ENCODE peak calls at places on chromosomes 5 and 9, in ten cellular contexts. P is stimulated activated naive B cell treated with anti-CD40 and anti-IgM and Interleukin-4, amounts not matched to agents 10 μg/mL and 1 μg/mL and 100 μg/mL, for 72 hours; N is amniotic stem cell; F is ecto neural progenitor cell; X is activated naive CD4-positive, alpha-beta T cell treated with anti-CD3 and anti-CD28 coated beads for 36 hours; Q is NCI-H187 treated with DMSO at 0.1 percent for 48 hours; U is testis; W is AG08395; C is DMS153; G is cerebellum. J is an unnamed sample.

GRCh38 chr9:14188011-14188410 is 125.9 kb downstream of the NFIB start:
- DNase-seq in P (no peak), N (no peak), F (no peak), X (no peak), Q (no peak), U (no peak), W (no peak), C (no peak), G (no peak), J (no peak)

GRCh38 chr5:73799401-73799972 is 173.5 kb downstream of the ARHGEF28 start:
- DNase-seq in P (no peak), N (no peak), F (no peak), X (no peak), Q (no peak), U (no peak), W (no peak), C (no peak), G (no peak), J (no peak)

GRCh38 chr5:79229357-79230174 is 6.4 kb upstream of the JMY start:
- DNase-seq in P (no peak), N (peak; percentile 51), F (no peak), X (peak; percentile 58), Q (no peak), U (no peak), W (peak; percentile 61), C (no peak), G (no peak), J (no peak)

GRCh38 chr9:117278656-117279055 is 136.2 kb downstream of the ASTN2 start:
- DNase-seq in P (no peak), N (no peak), F (no peak), X (no peak), Q (no peak), U (no peak), W (no peak), C (peak; percentile 33), G (peak; percentile 59), J (no peak)

GRCh38 chr9:126436545-126437269 is 110.1 kb downstream of the MVB12B start:
- DNase-seq in P (no peak), N (no peak), F (peak; percentile 37), X (no peak), Q (no peak), U (no peak), W (peak; percentile 41), C (no peak), G (no peak), J (no peak)

GRCh38 chr5:14105717-14106435 is 37.3 kb upstream of the TRIO start:
- DNase-seq in P (no peak), N (peak; percentile 82), F (no peak), X (no peak), Q (no peak), U (no peak), W (peak; percentile 77), C (no peak), G (no peak), J (no peak)

GRCh38 chr5:133603711-133604110 is 8.6 kb downstream of the FSTL4 start:
- DNase-seq in P (no peak), N (no peak), F (no peak), X (no peak), Q (peak; percentile 17), U (no peak), W (no peak), C (no peak), G (no peak), J (no peak)

GRCh38 chr9:80020530-80020929 is 448.8 kb downstream of the TLE4 start:
- DNase-seq in P (no peak), N (no peak), F (no peak), X (no peak), Q (no peak), U (no peak), W (no peak), C (no peak), G (no peak), J (no peak)

GRCh38 chr5:157464518-157465171 is 4.6 kb downstream of the NIPAL4 start:
- DNase-seq in P (no peak), N (peak; percentile 50), F (no peak), X (peak; percentile 92), Q (no peak), U (no peak), W (peak; percentile 88), C (no peak), G (no peak), J (no peak)

GRCh38 chr5:35484241-35484640 is 133.4 kb upstream of the SPEF2 start:
- DNase-seq in P (no peak), N (no peak), F (no peak), X (no peak), Q (no peak), U (no peak), W (no peak), C (no peak), G (no peak), J (no peak)

GRCh38 chr9:114367406-114367805 is 20.4 kb downstream of the AKNA start:
- DNase-seq in P (no peak), N (no peak), F (no peak), X (no peak), Q (no peak), U (no peak), W (no peak), C (no peak), G (no peak), J (no peak)

GRCh38 chr9:130659699-130660248 is 4.6 kb upstream of the PRDM12 start:
- DNase-seq in P (no peak), N (no peak), F (peak; percentile 65), X (no peak), Q (no peak), U (no peak), W (no peak), C (no peak), G (no peak), J (peak; percentile 46)

GRCh38 chr5:61768692-61769281 is 436.7 kb downstream of the ZSWIM6 start:
- DNase-seq in P (no peak), N (no peak), F (peak; percentile 60), X (peak; percentile 6), Q (no peak), U (peak; percentile 16), W (no peak), C (no peak), G (no peak), J (peak; percentile 70)

GRCh38 chr9:136314056-136314416 is 10.1 kb upstream of the CCDC187 start:
- DNase-seq in P (no peak), N (no peak), F (no peak), X (no peak), Q (no peak), U (no peak), W (no peak), C (no peak), G (no peak), J (no peak)

GRCh38 chr9:23556459-23556858 is 269.6 kb downstream of the ELAVL2 start:
- DNase-seq in P (no peak), N (no peak), F (no peak), X (no peak), Q (no peak), U (no peak), W (no peak), C (no peak), G (no peak), J (no peak)

J was measured in HEK293T.